ENCODE peak calls at places on chromosomes 2 and 18, in five cellular contexts. C is A549, V is IMR-90, Y is prostate gland, B is K562. F is an unnamed sample.

GRCh38 chr2:47512581-47513083 is 109.7 kb downstream of the MSH2 start:
- DNase-seq in B (peak; percentile 50), V (peak; percentile 64), C (peak; percentile 32), Y (no peak), F (no peak)

GRCh38 chr2:4140284-4140962 is 437.0 kb downstream of the DCDC2C start:
- DNase-seq in Y (peak; percentile 20), B (no peak), C (no peak), V (no peak), F (peak; percentile 22)

GRCh38 chr2:139835101-139835500 is 1054.9 kb upstream of the NXPH2 start:
- DNase-seq in V (no peak), C (no peak), Y (no peak), B (no peak), F (no peak)

GRCh38 chr2:237235383-237236095 is 149.8 kb downstream of the COPS8 start:
- DNase-seq in C (no peak), B (no peak), V (peak; percentile 93), Y (peak; percentile 30), F (peak; percentile 82)

GRCh38 chr2:30231726-30232026 is 342 bp downstream of the LBH start:
- DNase-seq in B (peak; percentile 62), V (no peak), Y (no peak), C (no peak), F (no peak)

GRCh38 chr18:11565716-11566115 is 43.7 kb upstream of the SLC35G4 start:
- DNase-seq in B (no peak), Y (no peak), V (no peak), C (no peak), F (no peak)

GRCh38 chr2:746697-747096 is 69.5 kb upstream of the TMEM18 start:
- DNase-seq in B (no peak), Y (no peak), V (no peak), C (no peak), F (no peak)

GRCh38 chr18:43159091-43159490 is 43.6 kb upstream of the RIT2 start:
- DNase-seq in B (no peak), C (no peak), V (no peak), Y (no peak), F (peak; percentile 8)

GRCh38 chr2:11811036-11811654 is 64.7 kb downstream of the LPIN1 start:
- DNase-seq in Y (no peak), C (no peak), B (no peak), V (no peak), F (no peak)

GRCh38 chr18:35941299-35941698 is 31.2 kb upstream of the RMP24 start:
- DNase-seq in B (no peak), V (no peak), Y (no peak), C (no peak), F (no peak)

GRCh38 chr2:19748073-19748375 is 153.8 kb downstream of the TTC32 start:
- DNase-seq in B (peak; percentile 40), V (no peak), Y (no peak), C (no peak), F (no peak)

GRCh38 chr2:237968048-237968862 is 1.4 kb downstream of the UBE2F start:
- DNase-seq in Y (peak; percentile 25), C (peak; percentile 31), B (peak; percentile 47), V (peak; percentile 71), F (no peak)

GRCh38 chr2:159441182-159441581 is 154.7 kb upstream of the WDSUB1 start:
- DNase-seq in C (no peak), V (no peak), Y (no peak), B (no peak), F (no peak)

GRCh38 chr2:177754476-177754873 is 318.1 kb downstream of the PDE11A start:
- DNase-seq in Y (no peak), B (peak; percentile 41), C (no peak), V (no peak), F (no peak)

GRCh38 chr2:15745329-15745728 is 153.7 kb downstream of the DDX1 start:
- DNase-seq in B (no peak), C (no peak), Y (no peak), V (no peak), F (no peak)

GRCh38 chr18:32349728-32350395 is 120.8 kb downstream of the GAREM1 start:
- DNase-seq in Y (peak; percentile 24), C (peak; percentile 80), V (peak; percentile 97), B (no peak), F (peak; percentile 88)

GRCh38 chr18:67211646-67212045 is 304.9 kb downstream of the DSEL start:
- DNase-seq in Y (no peak), V (peak; percentile 12), B (no peak), C (no peak), F (no peak)

GRCh38 chr2:52810460-52810859 is 957.1 kb upstream of the CHAC2 start:
- DNase-seq in B (no peak), C (peak; percentile 48), Y (no peak), V (peak; percentile 49), F (peak; percentile 3)

GRCh38 chr2:70947556-70948184 is 12.0 kb downstream of the ATP6V1B1 start:
- DNase-seq in Y (no peak), C (no peak), V (peak; percentile 75), B (no peak), F (peak; percentile 11)

GRCh38 chr2:176415946-176416499 is 146.8 kb downstream of the MTX2 start:
- DNase-seq in V (no peak), C (no peak), B (no peak), Y (no peak), F (no peak)

GRCh38 chr2:8076453-8077284 is 605.2 kb upstream of the ID2 start:
- DNase-seq in V (no peak), C (no peak), Y (no peak), B (no peak), F (no peak)

GRCh38 chr2:72722492-72723090 is 103.2 kb downstream of the EXOC6B start:
- DNase-seq in V (peak; percentile 73), Y (no peak), B (no peak), C (no peak), F (no peak)

GRCh38 chr2:74045454-74045853 is 60.7 kb downstream of the TET3 start:
- DNase-seq in V (peak; percentile 66), Y (no peak), C (no peak), B (no peak), F (no peak)

GRCh38 chr2:73762571-73762970 is 17.3 kb downstream of the DUSP11 start:
- DNase-seq in Y (no peak), B (no peak), V (no peak), C (no peak), F (no peak)

GRCh38 chr2:133788391-133788790 is 220.1 kb upstream of the NCKAP5 start:
- DNase-seq in V (peak; percentile 74), Y (no peak), C (no peak), B (no peak), F (no peak)

GRCh38 chr2:42999391-42999811 is 207.0 kb upstream of the HAAO start:
- DNase-seq in B (no peak), C (peak; percentile 69), V (no peak), Y (peak; percentile 75), F (no peak)

DNA sequence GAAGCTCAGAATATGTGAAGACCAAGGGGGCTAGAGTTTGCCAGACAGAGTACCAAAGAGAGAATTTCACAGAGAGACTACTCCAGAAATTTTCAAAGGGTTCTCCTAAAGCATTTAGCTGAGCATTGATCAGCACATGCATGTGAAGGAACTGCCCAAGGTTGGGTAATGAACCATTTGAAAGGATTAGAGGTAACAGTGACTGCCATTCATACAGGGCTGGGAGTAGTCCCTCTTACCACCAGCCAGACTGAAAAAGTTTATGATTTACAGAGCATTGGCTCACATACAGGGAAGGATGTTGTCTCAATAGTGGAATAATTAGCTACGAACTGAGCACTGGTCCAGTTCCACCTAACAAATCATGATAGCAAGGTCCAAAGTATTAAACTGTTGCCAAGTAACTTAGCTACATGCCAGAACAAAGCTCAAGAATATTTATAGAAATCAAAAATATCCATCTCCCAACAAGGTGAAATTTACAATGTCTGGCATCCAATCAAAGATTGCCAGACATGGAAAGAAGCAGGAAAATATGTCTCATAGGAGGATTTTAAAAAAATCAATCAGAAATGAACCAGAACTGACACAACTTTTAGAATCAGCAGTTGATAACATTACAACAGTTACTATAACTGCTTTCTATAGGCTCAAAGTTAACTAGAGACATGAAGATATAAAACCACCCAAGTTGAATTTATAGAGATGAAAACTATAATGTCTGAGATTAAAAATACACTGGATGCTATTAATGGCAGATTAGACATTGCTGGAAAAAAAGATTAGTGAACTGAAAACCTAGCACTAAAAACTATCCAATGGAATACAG is 25.7 kb upstream of the RNF103 start:
- DNase-seq in Y (no peak), C (no peak), B (no peak), V (no peak), F (peak; percentile 43)
- H3K27ac ChIP-seq in Y (no peak overlapping the region), C (no peak overlapping the region), B (no peak overlapping the region), V (no peak overlapping the region), F (peak overlapping the region; percentile 46)

DNA sequence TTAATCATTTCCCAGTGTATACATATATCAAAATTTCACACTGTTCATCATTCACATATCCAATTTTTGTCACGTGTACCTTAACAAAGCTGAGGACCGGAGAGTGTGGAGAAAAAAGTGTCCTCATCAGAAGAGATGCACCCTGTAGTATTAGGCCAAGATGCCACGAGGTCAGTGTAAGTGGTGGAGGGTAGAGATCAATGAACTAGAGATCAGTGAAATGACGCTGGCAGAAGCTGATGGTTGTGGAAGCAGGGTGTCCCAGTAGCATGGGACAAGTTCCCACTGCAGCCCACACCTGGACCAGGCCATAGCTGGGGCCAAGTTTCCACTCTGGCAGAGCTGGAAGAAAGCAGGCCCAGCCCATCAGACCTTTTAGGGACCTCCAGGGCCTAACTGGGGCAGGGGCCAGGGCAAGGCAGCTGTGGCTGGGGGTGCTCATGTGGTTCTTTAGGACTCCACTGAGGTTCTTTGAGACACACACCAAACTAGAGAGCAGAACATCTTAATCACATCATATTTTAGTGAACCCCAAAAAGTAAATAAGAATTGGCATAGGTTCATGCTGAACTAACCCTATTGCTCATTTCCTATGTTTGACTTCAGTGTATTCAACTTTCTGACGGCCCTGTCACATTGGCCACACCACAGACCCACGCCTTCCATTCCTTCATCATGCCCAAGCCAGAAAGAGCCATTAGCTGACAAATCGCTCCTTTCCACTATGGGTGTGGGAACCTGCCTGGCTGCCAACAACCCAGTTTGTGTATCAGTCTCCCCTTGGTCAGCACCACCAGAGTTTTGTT is 21.6 kb upstream of the GPR55 start:
- DNase-seq in C (no peak), V (no peak), Y (no peak), B (no peak), F (no peak)
- TF ChIP-seq POLR2A in C (no peak), V (no peak), Y (no peak), B (no peak), F (no peak)

GRCh38 chr2:231590614-231591013 is 2.0 kb upstream of the TEX44 start:
- DNase-seq in Y (no peak), B (no peak), V (no peak), C (no peak), F (no peak)
- H3K4me1 ChIP-seq in Y (no peaks in the 10 kb centered on the region), B (peaks cover 7% of the 10 kb centered on the region), V (no peaks in the 10 kb centered on the region), C (no peaks in the 10 kb centered on the region), F (no peaks in the 10 kb centered on the region)

GRCh38 chr18:49884465-49884864 is 71.1 kb upstream of the ACAA2 start:
- DNase-seq in B (no peak), Y (no peak), C (no peak), V (no peak), F (no peak)
- H3K27ac ChIP-seq in B (no peak overlapping the region), Y (no peak overlapping the region), C (no peak overlapping the region), V (no peak overlapping the region), F (no peak overlapping the region)

GRCh38 chr2:201697899-201698298 is 545 bp downstream of the MPP4 start:
- DNase-seq in B (no peak), C (no peak), V (peak; percentile 86), Y (no peak), F (no peak)
- TF ChIP-seq POLR2A in B (no peak), C (no peak), V (no peak), Y (no peak), F (no peak)

F was measured in body of pancreas.